ENCODE peak calls at places on chromosomes 13 and 19, in six cellular contexts. F is OCI-LY7, R is PC-9, Z is GM23248, P is GM23338, A is SK-N-SH. H is an unnamed sample. For H3K9me2, the result is how much of the 10 kb centered on the place peaks cover.

GRCh38 chr19:4976412-4977298 is 7.7 kb downstream of the KDM4B start:
- DNase-seq in F (no peak), R (no peak), Z (peak), P (peak), A (peak), H (no peak)

GRCh38 chr19:15296841-15297415 is 35.4 kb downstream of the BRD4 start:
- DNase-seq in F (no peak), R (no peak), Z (no peak), P (no peak), A (no peak), H (no peak)

GRCh38 chr13:51444922-51445321 is 7.9 kb downstream of the INTS6 start:
- DNase-seq in F (no peak), R (no peak), Z (peak), P (peak), A (peak), H (no peak)

GRCh38 chr13:113658836-113659235 is 838 bp upstream of the ATP4B start:
- DNase-seq in F (no peak), R (no peak), Z (no peak), P (no peak), A (no peak), H (no peak)

GRCh38 chr19:16587031-16588023 is 15.1 kb upstream of the SLC35E1 start:
- DNase-seq in F (peak), R (no peak), Z (peak), P (peak), A (no peak), H (peak)

GRCh38 chr19:4102339-4103072 is 21.4 kb downstream of the MAP2K2 start:
- DNase-seq in F (no peak), R (no peak), Z (no peak), P (no peak), A (no peak), H (no peak)

GRCh38 chr19:42028304-42029216 is 34.5 kb upstream of the ATP1A3 start:
- DNase-seq in F (peak), R (no peak), Z (no peak), P (peak), A (peak), H (no peak)

GRCh38 chr19:14818588-14818987 is 16.4 kb downstream of the OR7A5 start:
- DNase-seq in F (no peak), R (no peak), Z (no peak), P (no peak), A (no peak), H (no peak)

GRCh38 chr19:40210919-40211318 is 7.3 kb downstream of the TTC9B start:
- DNase-seq in F (no peak), R (no peak), Z (no peak), P (peak), A (no peak), H (no peak)

GRCh38 chr19:42794751-42795150 is 29.3 kb upstream of the PSG8 start:
- DNase-seq in F (no peak), R (no peak), Z (peak), P (no peak), A (no peak), H (no peak)

GRCh38 chr13:30607908-30608307 is 9.8 kb upstream of the USPL1 start:
- DNase-seq in F (peak), R (no peak), Z (no peak), P (no peak), A (no peak), H (peak)

GRCh38 chr13:34733720-34734119 is 208.3 kb upstream of the NBEA start:
- DNase-seq in F (no peak), R (no peak), Z (peak), P (no peak), A (no peak), H (no peak)

GRCh38 chr13:41577437-41577836 is 120.1 kb downstream of the RGCC start:
- DNase-seq in F (no peak), R (no peak), Z (peak), P (no peak), A (no peak), H (peak)

GRCh38 chr19:7482584-7483439 is 6.0 kb downstream of the PEX11G start:
- DNase-seq in F (no peak), R (peak), Z (peak), P (peak), A (peak), H (no peak)

GRCh38 chr19:3045885-3046603 is 16.3 kb downstream of the TLE5 start:
- DNase-seq in F (no peak), R (no peak), Z (no peak), P (peak), A (no peak), H (no peak)

GRCh38 chr19:8361921-8362793 is 1.8 kb upstream of the ANGPTL4 start:
- DNase-seq in F (no peak), R (peak), Z (peak), P (no peak), A (peak), H (peak)

GRCh38 chr19:39843919-39844793 is 2.0 kb downstream of the FBL start:
- DNase-seq in F (peak), R (no peak), Z (peak), P (peak), A (peak), H (peak)

GRCh38 chr19:14147797-14148605 is 11.6 kb upstream of the ASF1B start:
- DNase-seq in F (peak), R (no peak), Z (peak), P (peak), A (peak), H (no peak)

GRCh38 chr19:32233885-32234284 is 111.5 kb upstream of the ZNF507 start:
- DNase-seq in F (no peak), R (no peak), Z (no peak), P (no peak), A (no peak), H (no peak)

GRCh38 chr19:35436477-35437141 is 11.4 kb upstream of the FFAR2 start:
- DNase-seq in F (no peak), R (peak), Z (peak), P (no peak), A (no peak), H (no peak)

GRCh38 chr13:57716295-57716694 is 84.8 kb downstream of the PCDH17 start:
- DNase-seq in F (no peak), R (no peak), Z (no peak), P (peak), A (no peak), H (no peak)

GRCh38 chr19:55912916-55913315 is 19.2 kb downstream of the NLRP13 start:
- DNase-seq in F (no peak), R (no peak), Z (no peak), P (no peak), A (no peak), H (no peak)

GRCh38 chr13:79385694-79386093 is 20.4 kb downstream of the RBM26 start:
- DNase-seq in F (no peak), R (no peak), Z (peak), P (no peak), A (no peak), H (peak)

GRCh38 chr13:79384022-79384610 is 21.9 kb downstream of the RBM26 start:
- DNase-seq in F (no peak), R (no peak), Z (no peak), P (no peak), A (no peak), H (no peak)

GRCh38 chr13:79380943-79381445 is 25.1 kb downstream of the RBM26 start:
- DNase-seq in F (no peak), R (no peak), Z (no peak), P (no peak), A (no peak), H (no peak)

GRCh38 chr13:79379274-79379673 is 26.8 kb downstream of the RBM26 start:
- DNase-seq in F (no peak), R (no peak), Z (no peak), P (no peak), A (no peak), H (no peak)

GRCh38 chr13:79382545-79383275 is 23.3 kb downstream of the RBM26 start:
- DNase-seq in F (no peak), R (peak), Z (no peak), P (peak), A (no peak), H (peak)
- H3K4me3 ChIP-seq in F (no peak), R (peak), Z (no peak), P (no peak), A (no peak), H (peak)

GRCh38 chr19:20453424-20453938 is 112.1 kb downstream of the ZNF737 start:
- DNase-seq in F (no peak), R (no peak), Z (no peak), P (no peak), A (no peak), H (no peak)
- H3K9me2 ChIP-seq in F (under half), R (under half), Z (under half), P (under half), A (under half), H (under half)

DNA sequence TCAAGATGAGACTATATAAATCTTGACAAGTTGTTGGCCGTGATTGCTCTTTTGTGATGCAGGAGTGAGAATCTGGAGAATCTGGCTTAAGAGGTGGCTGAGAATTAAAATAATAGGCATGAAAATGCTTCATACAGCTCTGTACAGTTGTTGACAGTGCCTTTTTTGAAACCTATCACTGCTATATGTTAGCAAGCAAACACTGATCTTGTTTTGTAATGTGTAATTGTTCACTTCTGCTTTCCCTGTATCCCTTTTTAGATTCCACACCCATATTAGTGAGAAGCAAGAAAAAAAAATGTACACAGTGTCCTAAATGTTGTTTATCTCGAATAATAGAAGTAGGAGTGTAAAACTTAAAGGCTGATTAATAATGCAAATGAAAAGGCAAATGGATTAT is 31.0 kb downstream of the ITM2B start:
- DNase-seq in F (no peak), R (no peak), Z (no peak), P (no peak), A (no peak), H (no peak)
- H3K4me2 ChIP-seq in F (peak), R (no peak), Z (no peak), P (no peak), A (no peak), H (no peak)

GRCh38 chr13:21318891-21319532 is 140.1 kb downstream of the ZDHHC20 start:
- DNase-seq in F (no peak), R (no peak), Z (peak), P (peak), A (no peak), H (no peak)
- H3K4me3 ChIP-seq in F (no peak), R (no peak), Z (peak), P (peak), A (no peak), H (no peak)

DNA sequence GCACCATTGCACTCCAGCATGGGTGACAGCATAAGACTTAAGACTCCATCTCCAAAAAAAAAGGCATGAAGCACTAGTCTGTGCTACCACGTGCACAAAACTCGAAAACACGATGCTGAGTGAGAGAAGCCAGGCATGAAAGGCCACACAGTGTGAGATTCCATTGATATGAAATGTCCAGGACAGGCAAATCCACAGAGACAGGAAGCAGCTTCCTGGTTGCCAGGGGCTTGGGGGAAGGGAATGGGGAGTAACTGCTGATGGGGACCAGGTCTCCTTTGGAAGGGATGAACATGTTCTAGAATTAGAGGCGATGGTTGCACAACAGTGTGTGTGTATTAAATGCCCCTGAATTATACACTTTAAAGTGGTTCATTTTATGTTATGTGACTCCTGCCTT is 15.9 kb upstream of the JUND start:
- DNase-seq in F (no peak), R (no peak), Z (peak), P (no peak), A (no peak), H (no peak)
- H3K9me2 ChIP-seq in F (under half), R (under half), Z (under half), P (under half), A (under half), H (under half)

DNA sequence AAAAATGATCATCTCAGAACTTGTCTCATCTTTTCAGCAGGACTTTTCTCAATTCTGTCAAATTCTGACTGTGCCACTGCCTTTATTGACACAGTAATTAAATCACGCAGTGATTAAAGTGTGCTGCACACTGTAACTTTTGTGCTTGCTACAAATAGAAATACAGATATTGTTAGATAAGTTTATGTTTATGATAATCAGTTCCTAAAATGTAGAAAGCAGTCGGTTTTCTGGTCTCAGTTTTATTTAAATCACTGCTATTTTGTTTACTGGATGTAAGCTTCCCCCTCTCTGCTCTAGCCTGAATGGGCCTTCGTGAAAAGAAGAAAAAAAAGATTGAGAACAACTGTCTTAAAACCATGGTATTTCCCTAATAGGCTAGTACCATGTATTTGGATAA is 258.8 kb upstream of the STARD13 start:
- DNase-seq in F (no peak), R (no peak), Z (no peak), P (no peak), A (no peak), H (no peak)
- H3K4me2 ChIP-seq in F (peak), R (peak), Z (peak), P (peak), A (peak), H (peak)

GRCh38 chr19:46944123-46944718 is 75.4 kb upstream of the NPAS1 start:
- DNase-seq in F (no peak), R (no peak), Z (no peak), P (no peak), A (no peak), H (no peak)
- H3K4me3 ChIP-seq in F (no peak), R (no peak), Z (no peak), P (no peak), A (no peak), H (no peak)